ENCODE peak calls at places on chromosomes 13 and 19, in eight cellular contexts. C, U, L, F, V, P, W and X are unnamed samples.
A peak's percentile ranks its signal among the peaks of the same experiment; 100 is the strongest.

GRCh38 chr13:96020155-96020575 is 33.0 kb downstream of the UGGT2 start:
- DNase-seq in U (no peak), L (peak; percentile 61), V (no peak), P (peak; percentile 74), W (peak; percentile 79), C (peak; percentile 63), F (peak; percentile 23), X (peak; percentile 23)

GRCh38 chr19:43644181-43644580 is 4.5 kb upstream of the CADM4 start:
- DNase-seq in C (no peak), F (no peak), W (no peak), P (no peak), L (no peak), U (no peak), V (no peak), X (no peak)

GRCh38 chr19:55212447-55212846 is 3.1 kb upstream of the PTPRH start:
- DNase-seq in W (no peak), L (no peak), P (peak; percentile 44), U (no peak), V (no peak), C (no peak), F (peak; percentile 48), X (no peak)

GRCh38 chr13:26497991-26498423 is 59.5 kb upstream of the WASF3 start:
- DNase-seq in L (no peak), W (no peak), C (peak; percentile 61), F (no peak), U (no peak), V (no peak), P (no peak), X (no peak)

GRCh38 chr19:2666344-2666994 is 36.0 kb downstream of the GNG7 start:
- DNase-seq in L (no peak), C (no peak), P (no peak), F (no peak), W (no peak), V (no peak), U (no peak), X (no peak)

GRCh38 chr13:45615501-45616101 is at the start of gene ERICH6B:
- DNase-seq in V (peak; percentile 10), L (peak; percentile 58), C (no peak), F (no peak), W (peak; percentile 92), P (peak; percentile 91), U (no peak), X (peak; percentile 77)

GRCh38 chr13:46176756-46177155 is 5.2 kb downstream of the LCP1 start:
- DNase-seq in F (no peak), U (no peak), V (peak; percentile 78), P (no peak), L (no peak), W (no peak), C (no peak), X (no peak)

GRCh38 chr19:44927746-44928145 is 13.3 kb downstream of the APOC1 start:
- DNase-seq in F (no peak), L (no peak), P (no peak), C (no peak), V (no peak), U (no peak), W (no peak), X (no peak)

GRCh38 chr19:45798995-45799517 is 6.4 kb upstream of the DMWD start:
- DNase-seq in W (peak; percentile 72), L (peak; percentile 31), V (no peak), F (peak; percentile 77), U (no peak), P (peak; percentile 78), C (peak; percentile 50), X (peak; percentile 78)

GRCh38 chr13:78785764-78786163 is 126.8 kb upstream of the OBI1 start:
- DNase-seq in L (no peak), P (no peak), U (no peak), F (no peak), C (no peak), W (no peak), V (no peak), X (no peak)

GRCh38 chr19:46115396-46116109 is 8.9 kb downstream of the IGFL3 start:
- DNase-seq in F (no peak), L (no peak), C (peak; percentile 93), W (no peak), U (no peak), V (no peak), P (no peak), X (no peak)

GRCh38 chr19:16836115-16836905 is 7.1 kb downstream of the SIN3B start:
- DNase-seq in C (peak; percentile 22), W (peak; percentile 19), V (no peak), L (no peak), U (peak; percentile 61), P (peak; percentile 51), F (no peak), X (no peak)

GRCh38 chr13:113016526-113017295 is 47.7 kb downstream of the MCF2L start:
- DNase-seq in C (no peak), W (no peak), P (no peak), V (no peak), U (no peak), L (no peak), F (no peak), X (no peak)

GRCh38 chr13:51246411-51247298 is 24.5 kb downstream of the FAM124A start:
- DNase-seq in P (no peak), U (no peak), C (no peak), W (peak; percentile 37), F (no peak), V (no peak), L (peak; percentile 89), X (no peak)

GRCh38 chr19:23525265-23525862 is 130.1 kb upstream of the ZNF91 start:
- DNase-seq in L (no peak), U (no peak), W (no peak), C (no peak), V (no peak), P (peak; percentile 3), F (no peak), X (no peak)

GRCh38 chr19:5880604-5881078 is 10.3 kb upstream of the FUT5 start:
- DNase-seq in W (no peak), V (no peak), C (peak; percentile 48), F (no peak), L (no peak), U (peak; percentile 49), P (peak; percentile 43), X (peak; percentile 44)

DNA sequence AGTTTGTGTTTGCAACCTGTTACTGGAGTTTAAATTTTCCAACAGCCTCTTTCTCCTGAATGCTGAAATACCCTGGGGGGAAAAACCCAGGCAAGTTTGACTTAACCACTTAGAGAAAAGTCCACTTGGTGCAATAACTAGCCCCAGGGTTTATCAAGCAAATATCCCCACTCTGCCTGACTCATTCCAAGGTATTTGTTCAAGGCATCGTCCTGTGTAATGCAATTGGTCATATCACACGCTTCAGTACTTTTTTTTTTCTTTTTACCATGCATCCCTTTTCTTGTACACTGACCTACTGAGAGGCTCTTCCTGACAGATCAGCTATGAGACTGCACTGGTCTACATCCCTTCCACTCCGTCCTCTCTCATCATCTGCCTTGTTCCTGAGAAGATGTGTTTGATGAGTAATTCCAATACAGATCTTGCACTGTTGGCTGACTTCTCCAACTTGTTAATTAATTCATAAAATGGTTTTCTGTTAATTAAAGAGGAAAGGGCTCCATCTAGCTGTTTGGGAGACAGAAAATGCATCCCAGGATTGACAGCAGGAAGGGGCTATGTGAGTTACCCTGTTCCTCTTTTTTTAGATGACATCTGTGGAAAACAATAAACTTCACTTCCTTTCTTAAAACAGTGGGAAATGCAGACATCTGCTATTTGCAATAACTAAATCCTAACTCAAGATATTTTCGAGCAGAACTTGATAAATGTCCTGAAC is 212.6 kb upstream of the IRS2 start:
- DNase-seq in P (no peak), W (no peak), F (no peak), C (peak; percentile 98), L (no peak), V (no peak), U (no peak), X (no peak)
- TF ChIP-seq CTCF in P (no peak), W (no peak), F (no peak), C (no peak), L (no peak), V (no peak), U (no peak), X (no peak)

GRCh38 chr13:33373624-33374023 is 88.1 kb upstream of the STARD13 start:
- DNase-seq in F (no peak), U (no peak), C (no peak), W (no peak), L (no peak), P (no peak), V (no peak), X (no peak)
- TF ChIP-seq CTCF in F (no peak), U (no peak), C (no peak), W (no peak), L (no peak), P (no peak), V (no peak), X (no peak)

DNA sequence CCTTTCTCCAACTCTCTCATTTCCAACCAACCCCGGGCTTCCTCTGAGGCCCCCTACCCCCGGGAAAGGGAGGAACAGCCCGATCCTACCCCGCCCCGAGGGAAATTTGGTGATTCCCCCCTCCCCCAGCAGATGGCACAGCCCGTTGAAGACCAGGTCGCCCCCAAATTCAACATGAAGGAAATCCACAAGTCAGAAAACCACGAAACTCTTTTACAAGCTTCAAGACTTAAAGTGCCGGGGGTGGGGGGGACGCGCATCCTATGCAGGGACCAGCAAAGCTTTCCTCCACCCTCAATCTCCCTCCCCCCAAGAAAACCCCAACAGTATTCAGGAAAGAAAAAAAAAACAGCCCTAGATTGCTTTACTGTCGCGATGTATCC is 1.8 kb downstream of the TCF3 start:
- DNase-seq in U (no peak), V (no peak), C (no peak), P (peak; percentile 72), W (peak; percentile 66), F (no peak), L (no peak), X (no peak)
- TF ChIP-seq CTCF in U (no peak), V (no peak), C (no peak), P (no peak), W (peak; percentile 29), F (no peak), L (no peak), X (no peak)

DNA sequence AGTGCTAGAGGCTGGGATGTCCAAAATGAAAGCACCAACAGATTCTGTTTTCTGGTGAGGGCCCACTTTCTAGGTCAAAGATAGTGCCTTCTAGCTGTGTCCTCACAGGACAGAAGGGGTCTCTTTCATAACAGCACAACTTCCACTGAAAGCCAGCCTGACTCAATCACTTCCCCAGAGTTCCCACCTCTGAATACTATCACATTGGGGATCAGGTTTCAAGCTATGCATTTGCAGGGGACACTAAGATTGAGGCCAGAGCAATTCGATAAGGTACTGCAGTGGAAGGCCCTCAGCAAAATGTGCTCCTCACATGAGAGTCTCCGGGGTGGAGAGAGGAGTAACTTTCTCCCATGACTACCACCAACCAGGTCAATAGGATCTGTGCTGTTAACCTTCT is 1501.5 kb downstream of the EFNB2 start:
- DNase-seq in F (no peak), L (no peak), P (peak; percentile 16), U (no peak), V (no peak), C (no peak), W (no peak), X (no peak)
- TF ChIP-seq CTCF in F (no peak), L (no peak), P (no peak), U (no peak), V (no peak), C (no peak), W (no peak), X (no peak)